ENCODE peak calls at places on chromosomes 11 and 22, in ten cellular contexts. B, V, U, Z, D, G, P, F, W and K are unnamed samples.

GRCh38 chr11:61948505-61948904 is 1.6 kb upstream of the BEST1 start:
- DNase-seq in B (no peak), V (no peak), U (no peak), Z (no peak), D (no peak), G (no peak), P (no peak), F (peak), W (no peak), K (no peak)

GRCh38 chr22:24953294-24954113 is 988 bp downstream of the KIAA1671 start:
- DNase-seq in B (no peak), V (no peak), U (no peak), Z (peak), D (no peak), G (no peak), P (no peak), F (no peak), W (no peak), K (no peak)

GRCh38 chr11:47946682-47947575 is 33.4 kb upstream of the PTPRJ start:
- DNase-seq in B (peak), V (no peak), U (peak), Z (peak), D (peak), G (no peak), P (no peak), F (peak), W (peak), K (no peak)

GRCh38 chr22:36284171-36284571 is 31.2 kb downstream of the APOL1 start:
- DNase-seq in B (no peak), V (no peak), U (no peak), Z (no peak), D (no peak), G (no peak), P (no peak), F (no peak), W (no peak), K (no peak)

GRCh38 chr11:2807276-2807681 is 78.3 kb downstream of the CDKN1C start:
- DNase-seq in B (no peak), V (peak), U (no peak), Z (peak), D (peak), G (no peak), P (no peak), F (peak), W (no peak), K (no peak)

GRCh38 chr11:61901353-61901858 is 10.1 kb upstream of the FADS3 start:
- DNase-seq in B (no peak), V (no peak), U (no peak), Z (no peak), D (no peak), G (no peak), P (no peak), F (no peak), W (no peak), K (no peak)

GRCh38 chr11:64001552-64002427 is 15.6 kb downstream of the OTUB1 start:
- DNase-seq in B (no peak), V (no peak), U (no peak), Z (no peak), D (no peak), G (peak), P (no peak), F (peak), W (no peak), K (no peak)

GRCh38 chr22:49094151-49094550 is 733.5 kb downstream of the BRD1 start:
- DNase-seq in B (no peak), V (no peak), U (no peak), Z (no peak), D (no peak), G (no peak), P (no peak), F (no peak), W (no peak), K (no peak)

GRCh38 chr11:75582935-75583709 is 21.1 kb downstream of the SERPINH1 start:
- DNase-seq in B (peak), V (peak), U (no peak), Z (peak), D (peak), G (peak), P (peak), F (peak), W (peak), K (peak)

GRCh38 chr11:66468691-66469090 is 2.0 kb downstream of the PELI3 start:
- DNase-seq in B (no peak), V (no peak), U (no peak), Z (no peak), D (no peak), G (no peak), P (no peak), F (no peak), W (no peak), K (no peak)

GRCh38 chr11:129075757-129076156 is 116.4 kb downstream of the ARHGAP32 start:
- DNase-seq in B (no peak), V (no peak), U (no peak), Z (no peak), D (no peak), G (no peak), P (no peak), F (peak), W (no peak), K (no peak)

GRCh38 chr22:47698906-47699305 is 936.5 kb downstream of the TBC1D22A start:
- DNase-seq in B (no peak), V (no peak), U (no peak), Z (no peak), D (no peak), G (no peak), P (no peak), F (no peak), W (no peak), K (no peak)

GRCh38 chr11:30816959-30817880 is 231.1 kb upstream of the MPPED2 start:
- DNase-seq in B (no peak), V (no peak), U (no peak), Z (no peak), D (no peak), G (no peak), P (no peak), F (no peak), W (no peak), K (no peak)

GRCh38 chr11:129613076-129613475 is 202.6 kb upstream of the TMEM45B start:
- DNase-seq in B (peak), V (no peak), U (no peak), Z (no peak), D (no peak), G (no peak), P (no peak), F (peak), W (no peak), K (no peak)

GRCh38 chr11:87879118-87879517 is 296.1 kb downstream of the RAB38 start:
- DNase-seq in B (peak), V (no peak), U (no peak), Z (no peak), D (no peak), G (no peak), P (no peak), F (peak), W (no peak), K (no peak)

GRCh38 chr11:87878373-87878779 is 296.9 kb downstream of the RAB38 start:
- DNase-seq in B (peak), V (no peak), U (peak), Z (no peak), D (no peak), G (peak), P (no peak), F (peak), W (peak), K (peak)
- TF ChIP-seq CTCF in B (peak), V (no peak), U (peak), Z (no peak), D (peak), G (peak), P (peak), F (peak), W (peak), K (peak)

GRCh38 chr22:23250424-23251363 is 70.4 kb downstream of the BCR start:
- DNase-seq in B (no peak), V (no peak), U (no peak), Z (no peak), D (no peak), G (no peak), P (no peak), F (no peak), W (no peak), K (no peak)
- TF ChIP-seq CTCF in B (no peak), V (no peak), U (no peak), Z (no peak), D (no peak), G (no peak), P (no peak), F (no peak), W (no peak), K (no peak)

GRCh38 chr22:23888615-23889401 is 5.4 kb upstream of the MIF start:
- DNase-seq in B (peak), V (no peak), U (no peak), Z (no peak), D (no peak), G (no peak), P (no peak), F (peak), W (peak), K (no peak)
- TF ChIP-seq CTCF in B (peak), V (no peak), U (peak), Z (no peak), D (no peak), G (no peak), P (no peak), F (peak), W (peak), K (no peak)

GRCh38 chr22:19759994-19760651 is 455 bp upstream of the TBX1 start:
- DNase-seq in B (no peak), V (no peak), U (no peak), Z (no peak), D (no peak), G (no peak), P (no peak), F (no peak), W (no peak), K (no peak)
- TF ChIP-seq CTCF in B (no peak), V (no peak), U (no peak), Z (no peak), D (no peak), G (no peak), P (no peak), F (no peak), W (no peak), K (no peak)

DNA sequence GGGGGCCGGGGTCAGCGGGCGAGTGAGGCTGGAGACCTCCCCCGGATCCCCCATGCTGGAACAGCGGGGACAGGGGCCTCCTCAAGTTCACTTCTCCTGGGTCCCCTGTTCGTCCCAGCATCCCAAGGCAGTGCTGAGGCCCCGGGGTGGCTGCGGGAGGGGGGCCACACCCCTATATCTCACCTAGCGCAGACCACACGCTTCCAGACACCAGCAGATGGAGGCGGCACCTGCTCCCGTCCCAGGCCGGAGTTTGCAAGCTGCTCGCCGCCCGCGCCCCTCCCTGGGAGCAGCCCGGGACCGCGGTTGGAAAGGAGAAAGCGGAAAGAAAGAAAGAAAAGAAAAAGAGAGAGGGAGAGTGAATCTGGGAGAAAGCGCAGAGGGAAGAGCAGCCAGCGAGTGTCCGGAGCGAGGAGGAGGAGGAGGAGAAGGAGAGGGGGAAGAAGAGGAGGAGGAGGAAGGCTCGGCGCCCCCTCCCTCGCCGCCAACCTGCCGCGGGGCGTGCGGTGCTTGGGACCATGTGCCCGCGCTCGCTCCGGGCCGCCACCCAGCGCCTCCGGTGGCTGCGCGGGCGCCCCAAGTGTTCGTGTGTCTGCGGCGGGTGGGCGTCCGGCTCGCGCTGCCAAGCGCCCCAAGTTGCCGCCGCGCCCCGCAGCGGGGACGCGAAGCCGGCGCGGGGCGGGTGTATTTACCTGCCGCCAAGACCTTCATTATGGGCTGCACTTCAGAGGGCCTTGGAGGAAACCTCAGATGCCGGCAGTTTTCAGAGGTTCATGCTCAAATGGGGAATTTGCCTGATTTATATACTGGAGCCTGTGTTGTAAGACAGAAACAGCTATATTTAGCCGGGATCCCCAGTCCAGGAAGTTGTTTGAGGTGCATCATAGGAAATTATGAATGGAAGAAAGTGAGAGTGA is at the start of gene LIF:
- DNase-seq in B (peak), V (peak), U (no peak), Z (no peak), D (no peak), G (no peak), P (no peak), F (peak), W (peak), K (peak)
- TF ChIP-seq CTCF in B (no peak), V (no peak), U (no peak), Z (no peak), D (no peak), G (no peak), P (no peak), F (peak), W (peak), K (peak)

GRCh38 chr11:131691558-131692041 is 321.2 kb downstream of the NTM start:
- DNase-seq in B (no peak), V (no peak), U (no peak), Z (no peak), D (no peak), G (peak), P (peak), F (peak), W (no peak), K (peak)
- TF ChIP-seq CTCF in B (peak), V (no peak), U (peak), Z (peak), D (peak), G (peak), P (peak), F (peak), W (peak), K (peak)